ENCODE peak calls at places on chromosomes 4 and X, in six cellular contexts. G, Q, Z, V, D and Y are unnamed samples.

GRCh38 chrX:105167233-105167632 is 53.3 kb downstream of the TEX13A start:
- DNase-seq in G (peak; percentile 88), Q (no peak), Z (no peak), V (no peak), D (no peak), Y (no peak)

GRCh38 chr4:80243274-80244018 is 23.0 kb upstream of the FGF5 start:
- DNase-seq in G (no peak), Q (no peak), Z (no peak), V (no peak), D (no peak), Y (no peak)

GRCh38 chr4:188198980-188199792 is 59.9 kb downstream of the TRIML1 start:
- DNase-seq in G (no peak), Q (no peak), Z (no peak), V (no peak), D (no peak), Y (peak; percentile 54)

GRCh38 chr4:140935259-140935658 is 179.1 kb upstream of the TBC1D9 start:
- DNase-seq in G (no peak), Q (no peak), Z (peak; percentile 70), V (no peak), D (no peak), Y (no peak)

GRCh38 chr4:48331577-48332340 is 9.6 kb upstream of the SLAIN2 start:
- DNase-seq in G (peak; percentile 69), Q (no peak), Z (no peak), V (no peak), D (no peak), Y (no peak)

GRCh38 chr4:8238061-8238511 is 31.5 kb upstream of the HTRA3 start:
- DNase-seq in G (no peak), Q (no peak), Z (no peak), V (no peak), D (peak; percentile 63), Y (peak; percentile 66)

GRCh38 chrX:78029663-78030062 is 60.2 kb upstream of the PGAM4 start:
- DNase-seq in G (peak; percentile 66), Q (no peak), Z (peak; percentile 38), V (no peak), D (no peak), Y (peak; percentile 58)

GRCh38 chr4:52751349-52751911 is at the start of gene ERVMER34-1:
- DNase-seq in G (peak; percentile 83), Q (peak; percentile 95), Z (peak; percentile 89), V (peak; percentile 89), D (peak; percentile 88), Y (peak; percentile 95)

GRCh38 chr4:55132775-55133174 is 7.4 kb upstream of the KDR start:
- DNase-seq in G (no peak), Q (peak; percentile 76), Z (no peak), V (no peak), D (no peak), Y (peak; percentile 61)

GRCh38 chr4:108166441-108167315 is 2.1 kb downstream of the LEF1 start:
- DNase-seq in G (peak; percentile 16), Q (peak; percentile 85), Z (peak; percentile 47), V (peak; percentile 77), D (peak; percentile 71), Y (peak; percentile 90)

GRCh38 chr4:94802091-94802490 is 44.3 kb downstream of the BMPR1B start:
- DNase-seq in G (no peak), Q (no peak), Z (no peak), V (peak; percentile 52), D (no peak), Y (no peak)

GRCh38 chrX:33817266-33817665 is 314.8 kb downstream of the FAM47A start:
- DNase-seq in G (no peak), Q (no peak), Z (no peak), V (peak; percentile 58), D (no peak), Y (no peak)

GRCh38 chr4:67366341-67366861 is 178.9 kb downstream of the CENPC start:
- DNase-seq in G (peak; percentile 11), Q (no peak), Z (no peak), V (no peak), D (no peak), Y (no peak)

GRCh38 chr4:86117781-86118302 is 242.0 kb downstream of the MAPK10 start:
- DNase-seq in G (peak; percentile 18), Q (no peak), Z (peak; percentile 5), V (no peak), D (no peak), Y (no peak)

GRCh38 chr4:156144961-156145360 is 191.3 kb upstream of the CTSO start:
- DNase-seq in G (no peak), Q (no peak), Z (no peak), V (no peak), D (no peak), Y (no peak)

GRCh38 chr4:6548201-6548881 is 26.6 kb upstream of the MAN2B2 start:
- DNase-seq in G (peak; percentile 65), Q (peak; percentile 75), Z (peak; percentile 78), V (no peak), D (peak; percentile 66), Y (peak; percentile 88)

GRCh38 chr4:107801766-107802211 is 22.9 kb upstream of the SGMS2 start:
- DNase-seq in G (peak; percentile 83), Q (no peak), Z (no peak), V (no peak), D (no peak), Y (no peak)

GRCh38 chrX:72238721-72239475 is at the start of gene ERCC6L:
- DNase-seq in G (peak; percentile 92), Q (peak; percentile 92), Z (peak; percentile 98), V (peak; percentile 94), D (peak; percentile 84), Y (peak; percentile 96)

GRCh38 chr4:159360549-159360948 is 257.7 kb downstream of the RAPGEF2 start:
- DNase-seq in G (peak; percentile 67), Q (no peak), Z (no peak), V (no peak), D (no peak), Y (no peak)

GRCh38 chr4:11471613-11472012 is 42.9 kb upstream of the HS3ST1 start:
- DNase-seq in G (no peak), Q (no peak), Z (no peak), V (no peak), D (no peak), Y (no peak)

GRCh38 chr4:67700119-67700873 is 659 bp downstream of the UBA6 start:
- DNase-seq in G (peak; percentile 52), Q (no peak), Z (peak; percentile 15), V (no peak), D (no peak), Y (no peak)

GRCh38 chrX:38028300-38028699 is 21.9 kb downstream of the SYTL5 start:
- DNase-seq in G (no peak), Q (no peak), Z (no peak), V (no peak), D (no peak), Y (no peak)

GRCh38 chr4:116018831-116019230 is 905.4 kb upstream of the NDST4 start:
- DNase-seq in G (peak; percentile 50), Q (no peak), Z (no peak), V (no peak), D (no peak), Y (no peak)

GRCh38 chrX:68719904-68720614 is 72.6 kb downstream of the STARD8 start:
- DNase-seq in G (peak; percentile 4), Q (no peak), Z (no peak), V (no peak), D (no peak), Y (peak; percentile 57)
- TF ChIP-seq CTCF in G (peak; percentile 39), Q (peak; percentile 46), Z (peak; percentile 43), V (no peak), D (no peak), Y (peak; percentile 65)

DNA sequence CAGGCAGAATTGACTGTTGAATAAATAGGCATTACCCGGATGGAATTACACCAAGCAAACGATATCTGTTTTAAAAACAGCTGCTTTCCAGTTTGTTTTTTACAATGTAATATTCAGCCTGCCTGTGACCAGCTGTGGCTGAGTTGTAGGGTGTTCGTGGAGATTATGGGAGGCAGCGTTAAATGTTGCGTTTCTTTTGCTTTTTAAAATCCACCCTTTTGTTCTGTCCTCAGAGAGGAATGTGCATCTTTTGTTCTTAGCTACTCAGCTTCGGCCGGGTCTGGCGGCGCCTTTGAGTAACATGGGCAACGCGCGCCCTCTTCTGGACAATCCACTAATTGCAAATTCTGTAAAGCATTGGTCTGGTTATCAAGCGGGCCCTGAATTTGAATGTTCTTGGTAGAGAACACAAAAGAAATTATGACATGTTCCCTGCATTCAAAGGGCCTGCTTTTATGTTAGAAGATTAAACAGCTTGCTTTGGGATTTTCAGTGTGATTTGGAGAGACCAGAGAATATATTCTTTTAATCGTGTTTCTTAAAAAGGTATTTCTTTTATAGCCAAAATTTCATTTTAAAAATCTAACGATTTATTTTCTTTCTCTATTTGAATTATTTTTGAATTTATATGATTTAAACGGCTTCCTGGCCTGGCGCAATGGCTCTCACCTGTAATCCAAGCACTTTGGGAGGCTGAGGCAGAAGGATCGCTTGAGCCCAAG is 76.3 kb upstream of the TRIM2 start:
- DNase-seq in G (peak; percentile 88), Q (peak; percentile 87), Z (peak; percentile 80), V (peak; percentile 88), D (peak; percentile 96), Y (peak; percentile 95)
- H3K9ac ChIP-seq in G (no peak overlapping the region), Q (no peak overlapping the region), Z (no peak overlapping the region), V (no peak overlapping the region), D (no peak overlapping the region), Y (no peak overlapping the region)

DNA sequence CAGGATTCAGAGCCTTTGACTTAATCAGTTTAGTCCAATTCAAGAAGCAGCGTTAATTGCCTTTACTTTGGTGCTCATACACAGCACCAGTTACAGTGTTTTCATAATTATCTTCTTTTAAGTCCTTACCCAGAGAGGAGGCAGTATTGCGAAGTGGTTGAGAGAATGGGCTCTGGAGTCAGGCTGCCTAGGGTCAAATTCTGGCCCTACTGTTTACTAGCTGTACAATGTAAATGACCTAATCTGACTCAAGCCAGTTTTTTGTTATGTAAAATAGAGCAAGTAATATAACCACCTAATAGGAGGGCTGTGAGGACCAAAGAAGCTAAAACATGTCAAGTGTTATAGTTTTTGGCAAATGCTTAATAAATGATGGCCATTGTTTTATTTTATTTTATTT is 27.6 kb downstream of the WDR44 start:
- DNase-seq in G (no peak), Q (no peak), Z (no peak), V (no peak), D (no peak), Y (no peak)
- H3K4me1 ChIP-seq in G (no peaks in the 10 kb centered on the region), Q (no peaks in the 10 kb centered on the region), Z (no peaks in the 10 kb centered on the region), V (no peaks in the 10 kb centered on the region), D (peaks cover 3% of the 10 kb centered on the region), Y (no peaks in the 10 kb centered on the region)

GRCh38 chr4:170193496-170193895 is 103.7 kb upstream of the AADAT start:
- DNase-seq in G (peak; percentile 53), Q (no peak), Z (no peak), V (no peak), D (no peak), Y (no peak)

GRCh38 chr4:170202721-170203120 is 113.0 kb upstream of the AADAT start:
- DNase-seq in G (no peak), Q (no peak), Z (no peak), V (no peak), D (no peak), Y (no peak)

GRCh38 chr4:170198742-170199141 is 109.0 kb upstream of the AADAT start:
- DNase-seq in G (peak; percentile 37), Q (no peak), Z (no peak), V (no peak), D (no peak), Y (no peak)
- TF ChIP-seq CTCF in G (peak; percentile 57), Q (peak; percentile 52), Z (peak; percentile 56), V (no peak), D (no peak), Y (peak; percentile 64)

DNA sequence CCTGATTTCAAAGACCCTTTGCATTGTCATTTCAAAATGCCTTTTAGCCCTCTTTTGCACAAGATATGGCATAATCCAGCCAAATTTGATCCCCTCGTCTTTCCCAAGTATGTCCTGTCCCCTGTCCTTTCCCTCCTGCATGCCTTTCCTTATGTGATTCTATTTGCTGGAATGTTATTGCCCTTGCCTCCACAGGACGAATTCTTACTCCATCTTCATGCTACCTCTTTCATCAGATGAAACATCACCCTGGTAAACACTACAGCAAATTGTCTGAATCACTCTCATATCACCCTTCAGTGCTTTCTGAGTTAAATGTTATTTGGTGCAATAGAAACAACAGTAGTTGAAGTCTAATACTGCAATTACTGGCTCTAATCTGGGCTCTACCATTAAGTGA is 52.2 kb upstream of the FAT1 start:
- DNase-seq in G (no peak), Q (no peak), Z (no peak), V (no peak), D (no peak), Y (no peak)
- H3K9ac ChIP-seq in G (no peak overlapping the region), Q (no peak overlapping the region), Z (no peak overlapping the region), V (no peak overlapping the region), D (no peak overlapping the region), Y (no peak overlapping the region)